ENCODE peak calls at places on chromosomes 12 and 14, in nine cellular contexts. R is iris pigment epithelial cell; L is right lobe of liver; M is frontal cortex; D is stimulated activated CD4-positive, alpha-beta T cell treated with anti-CD3 and anti-CD28 coated beads, Interleukin-4, amount 100 ng/mL, for 24 hours; I is amygdala; Z is EH; S is activated naive CD4-positive, alpha-beta T cell treated with anti-CD3 and anti-CD28 coated beads, Interleukin-2, amount 50 U/mL, for 16 hours; X is HFFc6. W is an unnamed sample.
A peak's percentile ranks its signal among the peaks of the same experiment; 100 is the strongest.

GRCh38 chr12:111056618-111057521 is 136.5 kb upstream of the MYL2 start:
- DNase-seq in R (no peak), L (no peak), M (no peak), D (peak; percentile 64), I (no peak), Z (no peak), S (peak; percentile 56), X (no peak), W (no peak)

GRCh38 chr14:75822522-75823288 is 159.1 kb downstream of the TGFB3 start:
- DNase-seq in R (peak; percentile 90), L (no peak), M (no peak), D (no peak), I (no peak), Z (peak; percentile 89), S (no peak), X (peak; percentile 79), W (no peak)

GRCh38 chr14:96920023-96920422 is 122.8 kb downstream of the VRK1 start:
- DNase-seq in R (no peak), L (no peak), M (no peak), D (no peak), I (no peak), Z (no peak), S (no peak), X (no peak), W (no peak)

GRCh38 chr12:120902846-120903381 is 1.2 kb downstream of the SPPL3 start:
- DNase-seq in R (no peak), L (no peak), M (no peak), D (no peak), I (no peak), Z (peak; percentile 5), S (no peak), X (no peak), W (no peak)

GRCh38 chr14:69464379-69464778 is 20.1 kb upstream of the PLEKHD1 start:
- DNase-seq in R (peak; percentile 37), L (no peak), M (no peak), D (no peak), I (no peak), Z (peak; percentile 68), S (no peak), X (peak; percentile 28), W (no peak)

GRCh38 chr12:2205961-2206360 is 153.2 kb downstream of the CACNA1C start:
- DNase-seq in R (no peak), L (no peak), M (no peak), D (no peak), I (no peak), Z (no peak), S (no peak), X (no peak), W (no peak)

GRCh38 chr14:99230271-99231141 is 41.5 kb downstream of the BCL11B start:
- DNase-seq in R (no peak), L (no peak), M (no peak), D (peak; percentile 81), I (no peak), Z (no peak), S (peak; percentile 80), X (no peak), W (no peak)

GRCh38 chr14:77094672-77095284 is 3.3 kb upstream of the CIPC start:
- DNase-seq in R (peak; percentile 78), L (peak; percentile 64), M (peak; percentile 41), D (peak; percentile 80), I (peak; percentile 38), Z (peak; percentile 75), S (peak; percentile 80), X (peak; percentile 63), W (peak; percentile 65)

GRCh38 chr12:109883429-109883828 is 3.1 kb upstream of the GLTP start:
- DNase-seq in R (no peak), L (no peak), M (no peak), D (no peak), I (no peak), Z (no peak), S (no peak), X (no peak), W (no peak)